ENCODE peak calls at places on chromosomes 1 and 21, in eight cellular contexts. K is effector memory CD8-positive, alpha-beta T cell; B is HuH-7.5; A is LoVo; U is AG09309; Z is HFF-Myc; M is stomach; I is GM04504. Q is an unnamed sample.

GRCh38 chr1:23910553-23911246 is 2.5 kb downstream of the CNR2 start:
- DNase-seq in K (no peak), B (no peak), A (no peak), U (no peak), Z (no peak), M (no peak), I (no peak), Q (no peak)

GRCh38 chr1:100352267-100353072 is at the start of gene CDC14A:
- DNase-seq in K (peak), B (peak), A (peak), U (peak), Z (peak), M (peak), I (peak), Q (peak)

GRCh38 chr1:26043765-26044164 is 2.2 kb downstream of the SLC30A2 start:
- DNase-seq in K (no peak), B (no peak), A (no peak), U (no peak), Z (no peak), M (no peak), I (no peak), Q (no peak)

GRCh38 chr1:182279724-182280506 is 111.7 kb downstream of the GLUL start:
- DNase-seq in K (no peak), B (no peak), A (no peak), U (no peak), Z (no peak), M (no peak), I (no peak), Q (no peak)

GRCh38 chr1:19770436-19771190 is 29.1 kb downstream of the TMCO4 start:
- DNase-seq in K (no peak), B (no peak), A (no peak), U (no peak), Z (no peak), M (no peak), I (no peak), Q (no peak)

GRCh38 chr1:84995484-84996334 is 1.2 kb downstream of the MCOLN2 start:
- DNase-seq in K (peak), B (no peak), A (no peak), U (no peak), Z (no peak), M (no peak), I (no peak), Q (no peak)

GRCh38 chr1:226676381-226676780 is 62.7 kb downstream of the ITPKB start:
- DNase-seq in K (no peak), B (no peak), A (no peak), U (no peak), Z (no peak), M (no peak), I (no peak), Q (no peak)

GRCh38 chr21:40704141-40704540 is 142.8 kb downstream of the DSCAM start:
- DNase-seq in K (no peak), B (no peak), A (no peak), U (no peak), Z (no peak), M (no peak), I (no peak), Q (no peak)

GRCh38 chr1:41371630-41372599 is 10.7 kb downstream of the FOXO6 start:
- DNase-seq in K (no peak), B (no peak), A (no peak), U (no peak), Z (peak), M (no peak), I (no peak), Q (no peak)

GRCh38 chr1:28926629-28927441 is 12.5 kb downstream of the EPB41 start:
- DNase-seq in K (peak), B (no peak), A (peak), U (no peak), Z (no peak), M (no peak), I (no peak), Q (no peak)

GRCh38 chr21:20698585-20698984 is 299.6 kb upstream of the NCAM2 start:
- DNase-seq in K (no peak), B (no peak), A (no peak), U (no peak), Z (no peak), M (no peak), I (no peak), Q (no peak)

GRCh38 chr1:243974451-243975292 is 76.4 kb upstream of the ZBTB18 start:
- DNase-seq in K (no peak), B (no peak), A (no peak), U (no peak), Z (no peak), M (no peak), I (no peak), Q (no peak)

GRCh38 chr1:93603581-93603980 is 78.1 kb downstream of the BCAR3 start:
- DNase-seq in K (no peak), B (no peak), A (no peak), U (no peak), Z (no peak), M (no peak), I (no peak), Q (no peak)

GRCh38 chr1:53278294-53278693 is 40.0 kb upstream of the MAGOH start:
- DNase-seq in K (peak), B (peak), A (peak), U (no peak), Z (no peak), M (peak), I (no peak), Q (no peak)

GRCh38 chr1:167455786-167456446 is 62.4 kb downstream of the CD247 start:
- DNase-seq in K (no peak), B (no peak), A (no peak), U (no peak), Z (no peak), M (peak), I (no peak), Q (no peak)

GRCh38 chr1:68600049-68600661 is 103.3 kb upstream of the DEPDC1 start:
- DNase-seq in K (no peak), B (no peak), A (no peak), U (no peak), Z (no peak), M (no peak), I (no peak), Q (no peak)

GRCh38 chr1:44511769-44512168 is 106.7 kb downstream of the RNF220 start:
- DNase-seq in K (no peak), B (no peak), A (no peak), U (no peak), Z (no peak), M (no peak), I (no peak), Q (no peak)

GRCh38 chr1:236524142-236524891 is 535 bp downstream of the LGALS8 start:
- DNase-seq in K (peak), B (peak), A (peak), U (peak), Z (peak), M (peak), I (peak), Q (peak)

GRCh38 chr1:21913763-21914162 is 23.3 kb downstream of the HSPG2 start:
- DNase-seq in K (peak), B (no peak), A (no peak), U (no peak), Z (no peak), M (no peak), I (no peak), Q (no peak)

GRCh38 chr1:156941675-156942074 is 21.2 kb downstream of the LRRC71 start:
- DNase-seq in K (no peak), B (no peak), A (no peak), U (no peak), Z (no peak), M (no peak), I (no peak), Q (no peak)

GRCh38 chr1:188022661-188023060 is 1193.9 kb downstream of the PLA2G4A start:
- DNase-seq in K (no peak), B (no peak), A (no peak), U (no peak), Z (no peak), M (no peak), I (no peak), Q (no peak)

GRCh38 chr1:66730462-66730861 is 21.8 kb upstream of the DYNLT5 start:
- DNase-seq in K (no peak), B (no peak), A (no peak), U (no peak), Z (no peak), M (no peak), I (no peak), Q (no peak)

GRCh38 chr1:231104917-231105316 is 56.9 kb upstream of the TRIM67 start:
- DNase-seq in K (no peak), B (no peak), A (no peak), U (no peak), Z (no peak), M (no peak), I (no peak), Q (no peak)

GRCh38 chr1:35883681-35884155 is 709 bp downstream of the AGO1 start:
- DNase-seq in K (no peak), B (peak), A (peak), U (no peak), Z (no peak), M (peak), I (no peak), Q (no peak)

GRCh38 chr1:162215902-162216301 is 146.4 kb downstream of the NOS1AP start:
- DNase-seq in K (no peak), B (no peak), A (no peak), U (no peak), Z (no peak), M (no peak), I (no peak), Q (no peak)

GRCh38 chr1:7703321-7704213 is 67.5 kb upstream of the VAMP3 start:
- DNase-seq in K (no peak), B (no peak), A (no peak), U (no peak), Z (no peak), M (no peak), I (no peak), Q (no peak)

GRCh38 chr1:226984521-226985238 is 44.6 kb downstream of the COQ8A start:
- DNase-seq in K (no peak), B (no peak), A (no peak), U (no peak), Z (no peak), M (no peak), I (no peak), Q (no peak)

GRCh38 chr1:101178341-101178687 is 58.5 kb upstream of the S1PR1 start:
- DNase-seq in K (no peak), B (no peak), A (no peak), U (no peak), Z (no peak), M (no peak), I (no peak), Q (no peak)

GRCh38 chr1:10975567-10976326 is 36.7 kb upstream of the TARDBP start:
- DNase-seq in K (no peak), B (no peak), A (no peak), U (peak), Z (peak), M (peak), I (peak), Q (peak)

GRCh38 chr1:51558375-51558924 is 39.4 kb upstream of the EPS15 start:
- DNase-seq in K (no peak), B (no peak), A (no peak), U (peak), Z (peak), M (no peak), I (no peak), Q (peak)

GRCh38 chr1:238279694-238280380 is 389.1 kb upstream of the ZP4 start:
- DNase-seq in K (no peak), B (no peak), A (no peak), U (no peak), Z (no peak), M (no peak), I (no peak), Q (no peak)

GRCh38 chr1:15959847-15960446 is 16.0 kb downstream of the ZBTB17 start:
- DNase-seq in K (no peak), B (no peak), A (no peak), U (no peak), Z (no peak), M (no peak), I (no peak), Q (no peak)

GRCh38 chr1:204769997-204770396 is 84.5 kb upstream of the LRRN2 start:
- DNase-seq in K (no peak), B (no peak), A (no peak), U (no peak), Z (no peak), M (no peak), I (no peak), Q (no peak)

Q was measured in amniotic stem cell.